ENCODE peak calls at places on chromosomes 5 and 9, in five cellular contexts. G is fibroblast of mammary gland; L is mucosa of descending colon; Y is cardiac fibroblast; D is CD8-positive, alpha-beta T cell. N is an unnamed sample.

GRCh38 chr9:129858167-129858962 is 23.1 kb downstream of the USP20 start:
- DNase-seq in G (no peak), L (no peak), Y (no peak), D (no peak), N (no peak)

GRCh38 chr5:116652196-116652729 is 77.6 kb upstream of the SEMA6A start:
- DNase-seq in G (peak; percentile 62), L (no peak), Y (peak; percentile 72), D (no peak), N (no peak)

GRCh38 chr5:99005506-99005905 is 76.7 kb upstream of the CHD1 start:
- DNase-seq in G (peak; percentile 51), L (no peak), Y (no peak), D (no peak), N (no peak)

GRCh38 chr9:131605770-131606590 is 60.7 kb downstream of the PRRT1B start:
- DNase-seq in G (no peak), L (no peak), Y (no peak), D (no peak), N (peak; percentile 70)

GRCh38 chr5:137629646-137630045 is 106.2 kb downstream of the KLHL3 start:
- DNase-seq in G (peak; percentile 70), L (no peak), Y (peak; percentile 73), D (no peak), N (no peak)

GRCh38 chr9:37119907-37120839 is at the start of gene ZCCHC7:
- DNase-seq in G (peak; percentile 93), L (peak; percentile 99), Y (peak; percentile 96), D (peak; percentile 98), N (peak; percentile 96)

GRCh38 chr9:126965541-126966428 is 51.2 kb downstream of the RALGPS1 start:
- DNase-seq in G (peak; percentile 71), L (peak; percentile 55), Y (peak; percentile 71), D (peak; percentile 69), N (peak; percentile 46)

GRCh38 chr5:80659111-80659510 is 4.3 kb upstream of the DHFR start:
- DNase-seq in G (peak; percentile 53), L (no peak), Y (peak; percentile 79), D (no peak), N (no peak)

GRCh38 chr9:130030821-130031481 is 12.0 kb downstream of the FNBP1 start:
- DNase-seq in G (no peak), L (no peak), Y (no peak), D (peak; percentile 46), N (no peak)

GRCh38 chr9:69573666-69574456 is 98.3 kb downstream of the APBA1 start:
- DNase-seq in G (peak; percentile 20), L (no peak), Y (peak; percentile 75), D (no peak), N (no peak)

GRCh38 chr9:38117646-38118045 is 48.6 kb upstream of the SHB start:
- DNase-seq in G (no peak), L (no peak), Y (no peak), D (peak; percentile 15), N (no peak)

GRCh38 chr5:48192-48591 is 43.8 kb upstream of the PLEKHG4B start:
- DNase-seq in G (no peak), L (no peak), Y (no peak), D (no peak), N (no peak)

GRCh38 chr5:6188344-6188743 is 190.0 kb downstream of the MED10 start:
- DNase-seq in G (no peak), L (no peak), Y (no peak), D (no peak), N (no peak)

GRCh38 chr5:144093868-144094267 is 76.6 kb downstream of the YIPF5 start:
- DNase-seq in G (no peak), L (no peak), Y (no peak), D (no peak), N (no peak)

GRCh38 chr5:177536386-177536785 is 18.0 kb downstream of the FAM193B start:
- DNase-seq in G (no peak), L (no peak), Y (no peak), D (no peak), N (no peak)

GRCh38 chr5:88954511-88954910 is 71.5 kb upstream of the MEF2C start:
- DNase-seq in G (no peak), L (no peak), Y (no peak), D (no peak), N (no peak)

GRCh38 chr5:134555889-134556311 is 30.4 kb downstream of the JADE2 start:
- DNase-seq in G (peak; percentile 54), L (no peak), Y (peak; percentile 62), D (peak; percentile 78), N (peak; percentile 40)

GRCh38 chr5:107555425-107556090 is 115.2 kb downstream of the EFNA5 start:
- DNase-seq in G (no peak), L (no peak), Y (peak; percentile 53), D (no peak), N (no peak)

GRCh38 chr5:158716668-158717067 is 383.0 kb downstream of the EBF1 start:
- DNase-seq in G (no peak), L (no peak), Y (no peak), D (no peak), N (no peak)

GRCh38 chr9:15277400-15278137 is 29.4 kb downstream of the TTC39B start:
- DNase-seq in G (peak; percentile 45), L (no peak), Y (peak; percentile 52), D (no peak), N (no peak)

GRCh38 chr5:71629950-71630349 is 42.8 kb downstream of the MCCC2 start:
- DNase-seq in G (no peak), L (no peak), Y (no peak), D (no peak), N (no peak)

GRCh38 chr5:59525310-59525709 is 368.2 kb downstream of the PDE4D start:
- DNase-seq in G (no peak), L (peak; percentile 20), Y (no peak), D (no peak), N (no peak)

GRCh38 chr5:1412621-1413020 is 32.6 kb downstream of the SLC6A3 start:
- DNase-seq in G (no peak), L (no peak), Y (no peak), D (no peak), N (no peak)

GRCh38 chr5:88952344-88952743 is 69.4 kb upstream of the MEF2C start:
- DNase-seq in G (peak; percentile 30), L (no peak), Y (peak; percentile 33), D (no peak), N (no peak)

GRCh38 chr5:124395287-124395686 is 351.2 kb downstream of the ZNF608 start:
- DNase-seq in G (no peak), L (no peak), Y (no peak), D (no peak), N (no peak)

GRCh38 chr9:127418037-127418471 is 6.1 kb upstream of the ZNF79 start:
- DNase-seq in G (no peak), L (peak; percentile 35), Y (no peak), D (peak; percentile 58), N (no peak)

GRCh38 chr9:131405429-131405828 is 11.5 kb downstream of the PRRC2B start:
- DNase-seq in G (peak; percentile 52), L (no peak), Y (peak; percentile 48), D (no peak), N (no peak)

GRCh38 chr5:73280386-73280785 is 107.4 kb downstream of the TMEM174 start:
- DNase-seq in G (no peak), L (no peak), Y (no peak), D (no peak), N (no peak)

GRCh38 chr5:1767524-1768282 is 31.9 kb downstream of the MRPL36 start:
- DNase-seq in G (no peak), L (no peak), Y (no peak), D (no peak), N (no peak)

GRCh38 chr9:76438841-76439588 is 20.0 kb upstream of the GCNT1 start:
- DNase-seq in G (no peak), L (no peak), Y (no peak), D (no peak), N (no peak)

GRCh38 chr9:99103909-99104458 is 929 bp upstream of the TGFBR1 start:
- DNase-seq in G (peak; percentile 55), L (no peak), Y (peak; percentile 51), D (no peak), N (no peak)

GRCh38 chr9:99105152-99106043 is 485 bp downstream of the TGFBR1 start:
- DNase-seq in G (peak; percentile 67), L (peak; percentile 78), Y (peak; percentile 74), D (peak; percentile 63), N (peak; percentile 82)

GRCh38 chr9:99103505-99103904 is 1.4 kb upstream of the TGFBR1 start:
- DNase-seq in G (no peak), L (peak; percentile 9), Y (no peak), D (no peak), N (no peak)

GRCh38 chr9:99106044-99106375 is 1.1 kb downstream of the TGFBR1 start:
- DNase-seq in G (no peak), L (no peak), Y (no peak), D (no peak), N (no peak)

GRCh38 chr9:99104459-99105151 is at the start of gene TGFBR1:
- DNase-seq in G (peak; percentile 82), L (peak; percentile 93), Y (peak; percentile 87), D (peak; percentile 95), N (peak; percentile 94)
- TF ChIP-seq CTCF in G (no peak), L (no peak), Y (no peak), D (no peak), N (no peak)

GRCh38 chr9:101460965-101461364 is 25.4 kb upstream of the ALDOB start:
- DNase-seq in G (no peak), L (no peak), Y (no peak), D (no peak), N (no peak)

GRCh38 chr9:101458955-101459631 is 23.5 kb upstream of the ALDOB start:
- DNase-seq in G (peak; percentile 78), L (peak; percentile 68), Y (peak; percentile 84), D (no peak), N (no peak)

GRCh38 chr9:101455656-101456235 is 20.2 kb upstream of the ALDOB start:
- DNase-seq in G (peak; percentile 73), L (no peak), Y (peak; percentile 74), D (no peak), N (no peak)

GRCh38 chr9:101453776-101454570 is 18.4 kb upstream of the ALDOB start:
- DNase-seq in G (peak; percentile 54), L (no peak), Y (peak; percentile 61), D (no peak), N (no peak)

GRCh38 chr9:101457003-101457402 is 21.4 kb upstream of the ALDOB start:
- DNase-seq in G (no peak), L (no peak), Y (no peak), D (no peak), N (no peak)
- TF ChIP-seq CTCF in G (peak; percentile 11), L (no peak), Y (no peak), D (no peak), N (no peak)

GRCh38 chr9:9998491-9999287 is 614.1 kb downstream of the PTPRD start:
- DNase-seq in G (peak; percentile 1), L (no peak), Y (no peak), D (no peak), N (no peak)
- TF ChIP-seq CTCF in G (peak; percentile 17), L (no peak), Y (peak; percentile 6), D (no peak), N (no peak)

GRCh38 chr9:133349965-133350624 is 2.1 kb downstream of the RPL7A start:
- DNase-seq in G (no peak), L (no peak), Y (no peak), D (no peak), N (no peak)

GRCh38 chr9:133347515-133347984 is 381 bp downstream of the MED22 start:
- DNase-seq in G (no peak), L (peak; percentile 48), Y (peak; percentile 33), D (peak; percentile 63), N (no peak)

GRCh38 chr9:133348763-133349573 is 950 bp downstream of the RPL7A start:
- DNase-seq in G (no peak), L (no peak), Y (no peak), D (no peak), N (no peak)

GRCh38 chr9:133346021-133346713 is 1.8 kb downstream of the MED22 start:
- DNase-seq in G (no peak), L (no peak), Y (no peak), D (no peak), N (no peak)

GRCh38 chr9:133347985-133348762 is at the start of the genes MED22 and RPL7A:
- DNase-seq in G (peak; percentile 96), L (peak; percentile 98), Y (peak; percentile 99), D (peak; percentile 92), N (peak; percentile 94)
- TF ChIP-seq CTCF in G (no peak), L (no peak), Y (peak; percentile 13), D (no peak), N (no peak)